ENCODE peak calls at places on chromosome 3, in four cellular contexts. Y is HL-60, F is NCI-H1092 treated with DMSO at 0.1 percent for 48 hours, W is fibroblast of the conjunctiva. C is an unnamed sample.

GRCh38 chr3:31452495-31453106 is 80.1 kb upstream of the STT3B start:
- DNase-seq in F (no peak), Y (no peak), W (no peak), C (no peak)

GRCh38 chr3:101928890-101929289 is 79.6 kb downstream of the NFKBIZ start:
- DNase-seq in Y (no peak), F (no peak), W (no peak), C (no peak)

GRCh38 chr3:189636048-189636447 is 4.9 kb downstream of the TP63 start:
- DNase-seq in F (no peak), W (no peak), Y (no peak), C (no peak)

GRCh38 chr3:187794731-187795130 is 49.5 kb upstream of the BCL6 start:
- DNase-seq in Y (no peak), W (no peak), F (no peak), C (no peak)

GRCh38 chr3:99974989-99975388 is 139.3 kb downstream of the FILIP1L start:
- DNase-seq in Y (no peak), F (no peak), W (no peak), C (no peak)

GRCh38 chr3:197407526-197407925 is 109.1 kb upstream of the DLG1 start:
- DNase-seq in Y (no peak), W (no peak), F (no peak), C (peak; percentile 20)

GRCh38 chr3:188807002-188807401 is 364.8 kb upstream of the TPRG1 start:
- DNase-seq in F (peak; percentile 2), W (no peak), Y (no peak), C (no peak)

GRCh38 chr3:137869022-137869421 is 104.9 kb downstream of the SOX14 start:
- DNase-seq in W (no peak), Y (no peak), F (no peak), C (no peak)

GRCh38 chr3:17632401-17633100 is 109.9 kb downstream of the TBC1D5 start:
- DNase-seq in F (no peak), Y (peak; percentile 62), W (peak; percentile 43), C (no peak)

GRCh38 chr3:194072097-194072428 is 63.9 kb upstream of the HES1 start:
- DNase-seq in W (no peak), Y (no peak), F (no peak), C (no peak)

GRCh38 chr3:197430502-197430901 is 125.3 kb downstream of the BDH1 start:
- DNase-seq in F (no peak), W (no peak), Y (no peak), C (no peak)

GRCh38 chr3:24034464-24034863 is 89.4 kb downstream of the NR1D2 start:
- DNase-seq in W (no peak), Y (no peak), F (no peak), C (no peak)

C was measured in D341Med.